ENCODE peak calls at places on chromosomes 6 and 20, in ten cellular contexts. Z is GM10248; P is anterior cingulate cortex; O is GM12865; M is germinal center; Q is NCI-H460; V is mucosa of descending colon; C is IMR-90; K is dermis microvascular lymphatic vessel endothelial cell; U is naive thymus-derived CD8-positive, alpha-beta T cell. N is an unnamed sample.

GRCh38 chr20:63572788-63573738 is 976 bp downstream of the HELZ2 start:
- DNase-seq in Q (no peak), V (no peak), K (no peak), P (no peak), U (no peak), C (no peak), Z (no peak), O (no peak), M (no peak), N (no peak)

GRCh38 chr20:25399038-25399430 is 8.4 kb upstream of the ABHD12 start:
- DNase-seq in M (peak), V (peak), Q (peak), U (no peak), C (peak), O (peak), K (peak), P (peak), Z (peak), N (peak)

GRCh38 chr6:105804000-105804399 is 282.1 kb upstream of the PRDM1 start:
- DNase-seq in V (no peak), C (no peak), M (no peak), U (no peak), O (no peak), Z (no peak), Q (no peak), K (no peak), P (no peak), N (no peak)

GRCh38 chr6:52922161-52922560 is 12.7 kb upstream of the GSTA3 start:
- DNase-seq in O (peak), M (no peak), V (no peak), Z (no peak), C (no peak), K (no peak), P (no peak), U (no peak), Q (no peak), N (no peak)

GRCh38 chr6:153013438-153013837 is 10.9 kb upstream of the MTRF1L start:
- DNase-seq in K (no peak), M (no peak), U (no peak), C (no peak), V (no peak), Q (no peak), Z (no peak), P (no peak), O (no peak), N (peak)

GRCh38 chr20:50305636-50306477 is 115.2 kb downstream of the CEBPB start:
- DNase-seq in Q (no peak), M (no peak), V (peak), P (no peak), U (no peak), C (no peak), K (no peak), O (no peak), Z (no peak), N (peak)

GRCh38 chr6:137112067-137112355 is 61.4 kb downstream of the IL22RA2 start:
- DNase-seq in M (no peak), Q (no peak), O (no peak), V (no peak), K (no peak), C (peak), Z (no peak), P (no peak), U (no peak), N (peak)

GRCh38 chr6:136553166-136553787 is 3.1 kb upstream of the MAP7 start:
- DNase-seq in M (no peak), C (no peak), Q (no peak), P (no peak), Z (no peak), O (no peak), V (peak), K (no peak), U (no peak), N (no peak)

GRCh38 chr6:43840490-43841218 is 70.6 kb downstream of the VEGFA start:
- DNase-seq in V (no peak), O (no peak), Z (no peak), C (peak), M (no peak), P (no peak), Q (no peak), U (no peak), K (no peak), N (peak)

GRCh38 chr20:63530788-63531160 is 6.4 kb downstream of the PTK6 start:
- DNase-seq in V (peak), Q (no peak), M (no peak), P (no peak), U (no peak), O (no peak), C (no peak), K (no peak), Z (no peak), N (no peak)

GRCh38 chr6:116616757-116617093 is 446 bp downstream of the RSPH4A start:
- DNase-seq in V (peak), O (peak), M (peak), U (no peak), Q (no peak), K (no peak), Z (peak), P (no peak), C (no peak), N (no peak)

GRCh38 chr6:132814716-132815570 is 574 bp downstream of the RPS12 start:
- DNase-seq in O (peak), P (no peak), M (no peak), Z (no peak), U (no peak), C (no peak), V (no peak), K (no peak), Q (no peak), N (no peak)

GRCh38 chr6:4930025-4930692 is 73.7 kb downstream of the RPP40 start:
- DNase-seq in U (no peak), Z (no peak), V (no peak), Q (no peak), M (no peak), C (no peak), K (no peak), P (no peak), O (no peak), N (no peak)

GRCh38 chr6:121896771-121897170 is 461.3 kb downstream of the GJA1 start:
- DNase-seq in Z (no peak), C (peak), M (no peak), Q (no peak), V (no peak), O (no peak), U (no peak), K (no peak), P (no peak), N (no peak)

GRCh38 chr6:24933868-24934401 is 1.8 kb downstream of the RIPOR2 start:
- DNase-seq in V (peak), P (no peak), O (peak), K (no peak), U (peak), Q (peak), C (no peak), Z (no peak), M (no peak), N (peak)

GRCh38 chr6:11806561-11807317 is 28.1 kb upstream of the ADTRP start:
- DNase-seq in P (no peak), O (no peak), Q (no peak), C (no peak), U (no peak), V (no peak), K (no peak), Z (no peak), M (no peak), N (no peak)

GRCh38 chr20:1474817-1475603 is 8.4 kb upstream of the NSFL1C start:
- DNase-seq in U (no peak), P (no peak), M (peak), Q (no peak), Z (no peak), O (no peak), K (no peak), V (no peak), C (no peak), N (peak)

N was measured in RPMI7951.